ENCODE peak calls at places on chromosomes 2 and 18, in four cellular contexts. G, H, B and Z are unnamed samples.

GRCh38 chr2:127162261-127163089 is 55.5 kb upstream of the BIN1 start:
- DNase-seq in G (no peak), H (no peak), B (no peak), Z (no peak)

GRCh38 chr2:234980476-234981187 is 28.8 kb downstream of the SH3BP4 start:
- DNase-seq in G (no peak), H (no peak), B (no peak), Z (no peak)

GRCh38 chr2:195768454-195768853 is 111.4 kb downstream of the SLC39A10 start:
- DNase-seq in G (no peak), H (no peak), B (no peak), Z (no peak)

GRCh38 chr2:78907089-78907488 is 118.4 kb upstream of the REG3G start:
- DNase-seq in G (no peak), H (no peak), B (no peak), Z (no peak)

GRCh38 chr2:167127135-167127534 is 238.9 kb downstream of the XIRP2 start:
- DNase-seq in G (peak), H (no peak), B (no peak), Z (no peak)

GRCh38 chr2:213101686-213102460 is 49.5 kb downstream of the IKZF2 start:
- DNase-seq in G (no peak), H (no peak), B (no peak), Z (no peak)

GRCh38 chr18:58177886-58178470 is 134.0 kb downstream of the NEDD4L start:
- DNase-seq in G (no peak), H (no peak), B (no peak), Z (no peak)

GRCh38 chr2:174336403-174337336 is 1.9 kb downstream of the SP9 start:
- DNase-seq in G (peak), H (no peak), B (peak), Z (peak)

GRCh38 chr18:74589021-74589420 is 8.6 kb upstream of the ZNF407 start:
- DNase-seq in G (no peak), H (no peak), B (no peak), Z (no peak)

GRCh38 chr2:130864830-130865229 is 28.1 kb downstream of the ARHGEF4 start:
- DNase-seq in G (peak), H (no peak), B (peak), Z (no peak)

GRCh38 chr2:180753809-180754761 is 226.3 kb upstream of the UBE2E3 start:
- DNase-seq in G (no peak), H (no peak), B (no peak), Z (no peak)

GRCh38 chr2:190407662-190408537 is at the start of gene MFSD6:
- DNase-seq in G (peak), H (peak), B (peak), Z (peak)

GRCh38 chr2:28436525-28437051 is 43.9 kb downstream of the FOSL2 start:
- DNase-seq in G (no peak), H (no peak), B (no peak), Z (no peak)

GRCh38 chr2:149125031-149125725 is 86.7 kb downstream of the LYPD6B start:
- DNase-seq in G (peak), H (no peak), B (no peak), Z (peak)

GRCh38 chr2:160194351-160194750 is 5.7 kb downstream of the ITGB6 start:
- DNase-seq in G (no peak), H (no peak), B (no peak), Z (no peak)

GRCh38 chr18:3148930-3149535 is 70.7 kb downstream of the MYOM1 start:
- DNase-seq in G (no peak), H (no peak), B (no peak), Z (no peak)

GRCh38 chr2:3198119-3198518 is 179.5 kb downstream of the EIPR1 start:
- DNase-seq in G (no peak), H (no peak), B (no peak), Z (no peak)

GRCh38 chr2:226251661-226252060 is 548.0 kb downstream of the IRS1 start:
- DNase-seq in G (no peak), H (no peak), B (no peak), Z (no peak)

GRCh38 chr2:237570776-237571335 is 4.5 kb downstream of the PRLH start:
- DNase-seq in G (no peak), H (no peak), B (no peak), Z (no peak)

GRCh38 chr2:108492364-108492763 is 41.9 kb upstream of the LIMS1 start:
- DNase-seq in G (peak), H (no peak), B (peak), Z (peak)

GRCh38 chr18:34913837-34914755 is 127.1 kb upstream of the MAPRE2 start:
- DNase-seq in G (peak), H (no peak), B (peak), Z (no peak)

GRCh38 chr18:3189884-3190283 is 29.9 kb downstream of the MYOM1 start:
- DNase-seq in G (no peak), H (no peak), B (no peak), Z (no peak)

GRCh38 chr2:102285368-102285767 is 26.0 kb upstream of the IL1RL1 start:
- DNase-seq in G (no peak), H (no peak), B (no peak), Z (no peak)

GRCh38 chr18:26708814-26709717 is 156.4 kb downstream of the AQP4 start:
- DNase-seq in G (no peak), H (no peak), B (no peak), Z (no peak)

GRCh38 chr2:173187911-173188788 is 112.5 kb downstream of the MAP3K20 start:
- DNase-seq in G (no peak), H (no peak), B (no peak), Z (no peak)

GRCh38 chr2:23485841-23486395 is 100.9 kb downstream of the KLHL29 start:
- DNase-seq in G (no peak), H (no peak), B (no peak), Z (no peak)

GRCh38 chr2:238225121-238225520 is 14.7 kb downstream of the HES6 start:
- DNase-seq in G (no peak), H (no peak), B (no peak), Z (no peak)

GRCh38 chr2:63300835-63301234 is 250.2 kb downstream of the OTX1 start:
- DNase-seq in G (peak), H (no peak), B (no peak), Z (no peak)

GRCh38 chr2:178882666-178883440 is 75.6 kb upstream of the TTN start:
- DNase-seq in G (no peak), H (peak), B (no peak), Z (no peak)

GRCh38 chr2:219645631-219646527 is 18.4 kb downstream of the SLC4A3 start:
- DNase-seq in G (no peak), H (peak), B (peak), Z (no peak)